ENCODE peak calls at places on chromosomes 16 and 17, in ten cellular contexts. J, M, Z, C, Y, K, D, E, P and I are unnamed samples.

GRCh38 chr16:49022351-49022963 is 259.2 kb downstream of the CBLN1 start:
- DNase-seq in C (no peak), P (no peak), K (no peak), M (no peak), Z (no peak), E (no peak), D (no peak), Y (no peak), J (no peak), I (no peak)

GRCh38 chr17:50979524-50979927 is 113.4 kb upstream of the TOB1 start:
- DNase-seq in C (no peak), Z (no peak), D (no peak), P (no peak), E (no peak), K (no peak), J (no peak), M (no peak), Y (no peak), I (no peak)

GRCh38 chr17:76752006-76752405 is 14.1 kb downstream of the MFSD11 start:
- DNase-seq in M (no peak), P (no peak), Y (no peak), C (no peak), E (no peak), D (no peak), K (no peak), J (peak; percentile 31), Z (no peak), I (no peak)

GRCh38 chr17:82178499-82179290 is 33.9 kb downstream of the CCDC57 start:
- DNase-seq in K (peak; percentile 55), M (no peak), P (no peak), Z (no peak), D (no peak), C (no peak), E (no peak), Y (no peak), J (no peak), I (no peak)

GRCh38 chr16:66487580-66488235 is 60.6 kb downstream of the BEAN1 start:
- DNase-seq in K (peak; percentile 11), C (no peak), P (no peak), Y (peak; percentile 34), J (no peak), M (peak; percentile 19), Z (no peak), E (no peak), D (no peak), I (peak; percentile 39)

GRCh38 chr16:12628526-12628925 is 175.2 kb downstream of the CPPED1 start:
- DNase-seq in J (no peak), C (no peak), D (no peak), K (no peak), Z (no peak), Y (no peak), M (no peak), P (no peak), E (no peak), I (no peak)

GRCh38 chr17:2406903-2407790 is 6.3 kb upstream of the MNT start:
- DNase-seq in C (peak; percentile 66), Y (no peak), J (peak; percentile 92), P (peak; percentile 81), E (peak; percentile 86), D (no peak), Z (peak; percentile 58), M (no peak), K (peak; percentile 75), I (peak; percentile 86)

GRCh38 chr17:72788950-72789585 is 303.4 kb downstream of the SLC39A11 start:
- DNase-seq in C (no peak), P (no peak), Z (no peak), J (peak; percentile 54), D (no peak), Y (no peak), K (no peak), M (no peak), E (no peak), I (no peak)

GRCh38 chr17:34998205-34998604 is 17.9 kb downstream of the LIG3 start:
- DNase-seq in C (peak; percentile 67), D (peak; percentile 5), M (no peak), P (peak; percentile 67), Z (peak; percentile 28), J (peak; percentile 70), Y (no peak), E (peak; percentile 68), K (no peak), I (peak; percentile 83)

GRCh38 chr16:21301895-21302291 is 23.8 kb upstream of the CRYM start:
- DNase-seq in Y (no peak), E (no peak), J (peak; percentile 8), M (no peak), C (no peak), P (no peak), D (no peak), K (no peak), Z (no peak), I (no peak)

GRCh38 chr17:59561042-59561441 is 4.4 kb upstream of the DHX40 start:
- DNase-seq in P (no peak), J (peak; percentile 3), C (no peak), Z (no peak), D (no peak), K (no peak), Y (no peak), M (no peak), E (no peak), I (no peak)

GRCh38 chr17:82709676-82710498 is 6.6 kb upstream of the FN3KRP start:
- DNase-seq in C (no peak), Z (no peak), Y (no peak), K (no peak), J (no peak), P (no peak), D (no peak), M (no peak), E (no peak), I (no peak)

GRCh38 chr17:48723555-48724239 is 712 bp downstream of the PRAC2 start:
- DNase-seq in Y (no peak), J (no peak), K (no peak), C (no peak), E (no peak), Z (no peak), D (no peak), M (no peak), P (no peak), I (no peak)

GRCh38 chr17:47945080-47945479 is 3.7 kb downstream of the PNPO start:
- DNase-seq in E (no peak), J (no peak), Z (no peak), M (no peak), K (peak; percentile 60), D (no peak), C (no peak), Y (no peak), P (no peak), I (no peak)

DNA sequence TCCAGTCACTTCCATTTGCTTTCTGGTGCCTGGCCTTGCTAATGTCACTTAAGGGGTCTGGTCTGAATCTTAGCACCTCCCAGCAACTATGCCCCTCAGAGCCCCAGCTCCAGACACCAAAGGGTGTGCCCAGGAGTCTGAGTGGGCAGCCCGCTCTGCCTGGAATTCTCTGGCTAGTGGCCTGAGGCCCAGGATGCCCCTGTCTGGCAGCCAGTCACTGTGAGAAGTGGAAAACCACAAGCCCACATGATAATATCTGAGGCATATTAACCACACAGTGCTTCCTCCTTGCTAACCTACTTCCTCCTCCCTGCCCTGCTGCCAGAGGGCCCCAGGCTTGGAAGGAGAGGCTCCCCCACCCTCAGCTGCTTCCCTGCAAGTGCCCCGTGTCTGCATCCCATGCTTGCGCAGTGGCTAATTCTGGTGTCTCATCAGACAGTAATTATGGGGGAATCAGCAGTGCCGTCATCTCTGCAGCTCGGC is 14.0 kb downstream of the SRCIN1 start:
- DNase-seq in E (no peak), K (no peak), P (no peak), J (no peak), Z (no peak), Y (no peak), D (no peak), M (no peak), C (no peak), I (no peak)
- TF ChIP-seq POLR2A in E (no peak), K (no peak), P (no peak), J (no peak), Z (no peak), Y (no peak), D (no peak), M (no peak), C (no peak), I (no peak)

DNA sequence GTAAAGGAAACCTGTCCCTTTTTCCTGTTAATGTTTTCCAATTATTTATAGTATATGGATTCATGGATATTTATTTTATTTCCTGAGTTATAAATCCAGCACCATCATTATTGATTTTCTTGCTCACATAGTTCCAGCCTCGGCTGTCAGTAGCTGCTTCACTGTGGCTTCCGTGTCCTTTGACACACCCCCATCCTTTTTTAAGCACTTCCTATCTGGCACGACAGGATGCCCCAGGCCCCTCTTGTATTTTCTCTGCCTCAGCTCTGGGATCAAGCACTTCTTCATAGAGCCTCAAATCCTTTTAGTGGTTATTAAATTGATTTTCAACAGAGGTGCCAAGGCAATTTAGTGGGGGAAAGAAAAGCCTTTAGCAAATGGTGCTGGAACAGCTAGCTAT is 59.8 kb downstream of the GAN start:
- DNase-seq in K (no peak), E (no peak), Z (no peak), Y (no peak), C (no peak), J (no peak), M (no peak), D (no peak), P (no peak), I (no peak)
- H3K36me3 ChIP-seq in K (no peaks in the 10 kb centered on the region), E (peaks cover 14% of the 10 kb centered on the region), Z (peaks cover 17% of the 10 kb centered on the region), Y (peaks cover 4% of the 10 kb centered on the region), C (no peaks in the 10 kb centered on the region), J (peaks cover 10% of the 10 kb centered on the region), M (peaks cover 8% of the 10 kb centered on the region), D (peaks cover 10% of the 10 kb centered on the region), P (no peaks in the 10 kb centered on the region), I (peaks cover 35% of the 10 kb centered on the region)

GRCh38 chr16:65124596-65124995 is 2.7 kb upstream of the CDH11 start:
- DNase-seq in D (no peak), M (no peak), Z (no peak), P (no peak), J (no peak), C (no peak), K (no peak), Y (no peak), E (no peak), I (no peak)
- H3K27me3 ChIP-seq in D (peaks cover 49% of the 10 kb centered on the region), M (no peaks in the 10 kb centered on the region), Z (no peaks in the 10 kb centered on the region), P (no peaks in the 10 kb centered on the region), J (no peaks in the 10 kb centered on the region), C (peaks cover 6% of the 10 kb centered on the region), K (no peaks in the 10 kb centered on the region), Y (no peaks in the 10 kb centered on the region), E (peaks cover 15% of the 10 kb centered on the region), I (peaks cover 43% of the 10 kb centered on the region)

DNA sequence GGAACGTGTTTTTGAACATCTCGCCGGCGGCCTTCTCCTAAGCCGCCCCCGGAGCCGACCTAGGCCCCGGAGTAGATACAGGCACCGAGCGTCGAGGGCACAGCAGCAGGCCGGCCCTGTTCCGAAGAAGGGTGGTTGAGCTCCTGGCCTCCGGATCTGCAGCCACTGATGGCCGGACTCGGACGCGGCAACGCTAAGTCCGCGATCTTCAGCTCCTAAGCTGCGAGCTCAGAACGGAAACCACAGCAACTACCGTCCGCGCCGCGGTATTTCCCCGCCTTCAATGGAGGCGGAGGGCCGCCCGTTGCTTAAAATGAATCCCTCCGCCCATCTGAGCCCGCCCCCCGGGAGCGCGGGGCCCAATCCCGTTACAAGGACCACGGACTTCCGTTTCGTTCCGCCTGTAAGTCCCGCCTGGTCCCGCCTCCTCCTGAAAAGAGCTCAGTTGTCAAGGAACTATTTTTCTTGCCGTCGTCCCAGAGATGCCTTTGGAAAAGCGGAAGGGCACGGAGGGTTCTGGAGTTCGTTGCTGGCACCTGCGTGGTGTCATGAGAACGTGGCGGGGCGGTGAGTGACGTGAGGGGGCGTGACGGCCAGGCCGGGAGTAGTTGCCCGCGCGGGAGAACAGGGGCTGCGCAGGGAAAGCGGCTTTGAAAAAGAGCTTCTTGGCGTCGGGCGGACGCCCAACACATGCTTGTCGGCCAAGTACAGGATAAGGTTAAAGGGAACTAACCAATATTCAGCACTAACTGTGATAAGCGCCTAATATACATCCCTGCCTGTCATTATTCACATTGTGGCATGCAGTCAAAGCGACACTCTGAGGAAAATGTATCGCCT is at the start of gene CFAP20:
- DNase-seq in P (peak; percentile 100), M (peak; percentile 98), K (peak; percentile 97), Y (peak; percentile 99), D (peak; percentile 97), E (peak; percentile 97), C (peak; percentile 99), Z (peak; percentile 97), J (peak; percentile 100), I (peak; percentile 99)
- TF ChIP-seq POLR2A in P (peak; percentile 97), M (peak; percentile 77), K (peak; percentile 90), Y (peak; percentile 86), D (peak; percentile 77), E (peak; percentile 86), C (peak; percentile 94), Z (peak; percentile 90), J (peak; percentile 92), I (peak; percentile 91)